ENCODE peak calls at places on chromosome 1, in seven cellular contexts. One of them, this sample, is unnamed. For H3K27me3, the result is how much of the 10 kb centered on the place peaks cover.

GRCh38 chr1:57061369-57061768 is 95.6 kb upstream of the C8B start:
- DNase-seq in thoracic aorta: no peak
- DNase-seq in neural progenitor cell: no peak
- DNase-seq in WERI-Rb-1: peak
- DNase-seq in foreskin keratinocyte: peak
- DNase-seq in body of pancreas: peak
- DNase-seq in endodermal cell: no peak
- DNase-seq in this sample: peak

GRCh38 chr1:76059461-76059860 is 15.1 kb upstream of the ST6GALNAC3 start:
- DNase-seq in WERI-Rb-1: no peak
- DNase-seq in neural progenitor cell: peak
- DNase-seq in endodermal cell: no peak
- DNase-seq in body of pancreas: no peak
- DNase-seq in thoracic aorta: no peak
- DNase-seq in foreskin keratinocyte: no peak
- DNase-seq in this sample: no peak

GRCh38 chr1:207867136-207868081 is 43.5 kb downstream of the CD34 start:
- DNase-seq in neural progenitor cell: no peak
- DNase-seq in endodermal cell: peak
- DNase-seq in thoracic aorta: no peak
- DNase-seq in WERI-Rb-1: no peak
- DNase-seq in foreskin keratinocyte: no peak
- DNase-seq in body of pancreas: no peak
- DNase-seq in this sample: no peak

GRCh38 chr1:212254853-212255363 is 30.3 kb upstream of the PPP2R5A start:
- DNase-seq in neural progenitor cell: no peak
- DNase-seq in body of pancreas: peak
- DNase-seq in endodermal cell: no peak
- DNase-seq in thoracic aorta: no peak
- DNase-seq in WERI-Rb-1: no peak
- DNase-seq in foreskin keratinocyte: no peak
- DNase-seq in this sample: no peak

GRCh38 chr1:173175514-173176146 is 31.5 kb downstream of the TNFSF4 start:
- DNase-seq in neural progenitor cell: no peak
- DNase-seq in body of pancreas: no peak
- DNase-seq in endodermal cell: no peak
- DNase-seq in thoracic aorta: no peak
- DNase-seq in WERI-Rb-1: no peak
- DNase-seq in foreskin keratinocyte: no peak
- DNase-seq in this sample: peak

GRCh38 chr1:28553229-28553930 is 495 bp downstream of the TRNAU1AP start:
- DNase-seq in neural progenitor cell: peak
- DNase-seq in endodermal cell: no peak
- DNase-seq in thoracic aorta: no peak
- DNase-seq in WERI-Rb-1: peak
- DNase-seq in foreskin keratinocyte: peak
- DNase-seq in body of pancreas: peak
- DNase-seq in this sample: peak

GRCh38 chr1:155123801-155124200 is 3.9 kb upstream of the EFNA1 start:
- DNase-seq in body of pancreas: no peak
- DNase-seq in neural progenitor cell: no peak
- DNase-seq in thoracic aorta: no peak
- DNase-seq in WERI-Rb-1: no peak
- DNase-seq in endodermal cell: no peak
- DNase-seq in foreskin keratinocyte: no peak
- DNase-seq in this sample: peak

GRCh38 chr1:32972814-32973428 is 8.3 kb upstream of the RNF19B start:
- DNase-seq in WERI-Rb-1: peak
- DNase-seq in body of pancreas: peak
- DNase-seq in thoracic aorta: no peak
- DNase-seq in neural progenitor cell: peak
- DNase-seq in foreskin keratinocyte: no peak
- DNase-seq in endodermal cell: peak
- DNase-seq in this sample: no peak

GRCh38 chr1:205449254-205449749 is 6.5 kb downstream of the BLACAT1 start:
- DNase-seq in neural progenitor cell: peak
- DNase-seq in endodermal cell: peak
- DNase-seq in body of pancreas: no peak
- DNase-seq in thoracic aorta: no peak
- DNase-seq in WERI-Rb-1: no peak
- DNase-seq in foreskin keratinocyte: no peak
- DNase-seq in this sample: no peak

GRCh38 chr1:11376981-11377583 is 101.9 kb upstream of the DISP3 start:
- DNase-seq in foreskin keratinocyte: no peak
- DNase-seq in WERI-Rb-1: peak
- DNase-seq in neural progenitor cell: no peak
- DNase-seq in thoracic aorta: no peak
- DNase-seq in endodermal cell: no peak
- DNase-seq in body of pancreas: no peak
- DNase-seq in this sample: no peak

GRCh38 chr1:26412180-26412840 is 1.7 kb downstream of the LIN28A start:
- DNase-seq in WERI-Rb-1: peak
- DNase-seq in endodermal cell: peak
- DNase-seq in body of pancreas: no peak
- DNase-seq in neural progenitor cell: peak
- DNase-seq in thoracic aorta: no peak
- DNase-seq in foreskin keratinocyte: no peak
- DNase-seq in this sample: no peak
- H3K27me3 ChIP-seq in WERI-Rb-1: under half
- H3K27me3 ChIP-seq in endodermal cell: under half
- H3K27me3 ChIP-seq in body of pancreas: under half
- H3K27me3 ChIP-seq in neural progenitor cell: under half
- H3K27me3 ChIP-seq in thoracic aorta: under half
- H3K27me3 ChIP-seq in foreskin keratinocyte: half or more
- H3K27me3 ChIP-seq in this sample: under half

GRCh38 chr1:65508051-65508450 is 87.6 kb downstream of the LEPR start:
- DNase-seq in foreskin keratinocyte: no peak
- DNase-seq in endodermal cell: no peak
- DNase-seq in WERI-Rb-1: no peak
- DNase-seq in body of pancreas: no peak
- DNase-seq in thoracic aorta: no peak
- DNase-seq in neural progenitor cell: no peak
- DNase-seq in this sample: no peak
- TF ChIP-seq CTCF in foreskin keratinocyte: no peak
- TF ChIP-seq CTCF in endodermal cell: no peak
- TF ChIP-seq CTCF in WERI-Rb-1: no peak
- TF ChIP-seq CTCF in body of pancreas: no peak
- TF ChIP-seq CTCF in thoracic aorta: no peak
- TF ChIP-seq CTCF in neural progenitor cell: no peak
- TF ChIP-seq CTCF in this sample: no peak

GRCh38 chr1:63317814-63318156 is 4.6 kb upstream of the FOXD3 start:
- DNase-seq in thoracic aorta: no peak
- DNase-seq in neural progenitor cell: no peak
- DNase-seq in WERI-Rb-1: no peak
- DNase-seq in foreskin keratinocyte: no peak
- DNase-seq in body of pancreas: no peak
- DNase-seq in endodermal cell: no peak
- DNase-seq in this sample: no peak
- H3K27me3 ChIP-seq in thoracic aorta: under half
- H3K27me3 ChIP-seq in neural progenitor cell: half or more
- H3K27me3 ChIP-seq in WERI-Rb-1: half or more
- H3K27me3 ChIP-seq in foreskin keratinocyte: half or more
- H3K27me3 ChIP-seq in body of pancreas: under half
- H3K27me3 ChIP-seq in endodermal cell: half or more
- H3K27me3 ChIP-seq in this sample: under half

GRCh38 chr1:229342902-229343587 is at the start of gene CCSAP:
- DNase-seq in WERI-Rb-1: peak
- DNase-seq in endodermal cell: peak
- DNase-seq in foreskin keratinocyte: peak
- DNase-seq in body of pancreas: peak
- DNase-seq in thoracic aorta: no peak
- DNase-seq in neural progenitor cell: peak
- DNase-seq in this sample: no peak
- TF ChIP-seq CTCF in WERI-Rb-1: no peak
- TF ChIP-seq CTCF in endodermal cell: no peak
- TF ChIP-seq CTCF in foreskin keratinocyte: no peak
- TF ChIP-seq CTCF in body of pancreas: no peak
- TF ChIP-seq CTCF in thoracic aorta: no peak
- TF ChIP-seq CTCF in neural progenitor cell: peak
- TF ChIP-seq CTCF in this sample: no peak

DNA sequence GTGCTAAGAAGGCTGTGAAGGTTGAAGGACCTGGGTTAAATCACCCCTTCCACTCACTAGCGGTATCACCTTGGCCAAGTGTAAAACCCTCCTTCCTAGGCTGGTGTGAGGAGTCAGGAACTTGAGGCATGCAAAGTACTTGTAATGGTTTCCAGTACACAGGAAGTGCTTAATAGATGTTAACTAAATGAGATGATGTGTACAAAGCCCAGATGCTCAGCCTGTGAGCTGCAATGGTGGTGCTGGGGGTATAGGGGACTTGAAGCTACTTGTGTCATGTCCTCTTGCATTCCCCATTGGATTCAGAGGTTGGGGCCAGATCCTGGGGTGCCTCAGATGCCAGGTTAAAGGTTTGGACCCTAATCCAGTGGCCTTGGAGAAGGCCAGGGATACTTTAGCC is 75.5 kb downstream of the EPHB2 start:
- DNase-seq in WERI-Rb-1: no peak
- DNase-seq in endodermal cell: no peak
- DNase-seq in body of pancreas: no peak
- DNase-seq in thoracic aorta: no peak
- DNase-seq in foreskin keratinocyte: no peak
- DNase-seq in neural progenitor cell: no peak
- DNase-seq in this sample: no peak
- H3K27me3 ChIP-seq in WERI-Rb-1: under half
- H3K27me3 ChIP-seq in endodermal cell: under half
- H3K27me3 ChIP-seq in body of pancreas: under half
- H3K27me3 ChIP-seq in thoracic aorta: under half
- H3K27me3 ChIP-seq in foreskin keratinocyte: under half
- H3K27me3 ChIP-seq in neural progenitor cell: under half
- H3K27me3 ChIP-seq in this sample: under half

This sample was measured in bronchial epithelial cell.